ENCODE peak calls at places on chromosome 9, in four cellular contexts. E, J, G and N are unnamed samples.

GRCh38 chr9:80501635-80502034 is 929.9 kb downstream of the TLE4 start:
- DNase-seq in E (no peak), J (no peak), G (no peak), N (no peak)

GRCh38 chr9:103999375-104000062 is 94.6 kb upstream of the SMC2 start:
- DNase-seq in E (no peak), J (peak; percentile 35), G (peak; percentile 62), N (no peak)

GRCh38 chr9:95511232-95511951 is 5.4 kb downstream of the PTCH1 start:
- DNase-seq in E (peak; percentile 48), J (peak; percentile 66), G (no peak), N (peak; percentile 68)

GRCh38 chr9:84791608-84792007 is 122.1 kb downstream of the NTRK2 start:
- DNase-seq in E (no peak), J (no peak), G (no peak), N (no peak)

GRCh38 chr9:33186457-33187168 is 19.5 kb upstream of the B4GALT1 start:
- DNase-seq in E (no peak), J (no peak), G (no peak), N (no peak)

GRCh38 chr9:37986771-37987258 is 82.2 kb downstream of the SHB start:
- DNase-seq in E (no peak), J (no peak), G (peak; percentile 59), N (peak; percentile 48)

GRCh38 chr9:7542648-7543165 is 256.9 kb downstream of the DMAC1 start:
- DNase-seq in E (no peak), J (no peak), G (no peak), N (no peak)

GRCh38 chr9:114849450-114849849 is 43.6 kb upstream of the TNFSF15 start:
- DNase-seq in E (no peak), J (no peak), G (no peak), N (no peak)

DNA sequence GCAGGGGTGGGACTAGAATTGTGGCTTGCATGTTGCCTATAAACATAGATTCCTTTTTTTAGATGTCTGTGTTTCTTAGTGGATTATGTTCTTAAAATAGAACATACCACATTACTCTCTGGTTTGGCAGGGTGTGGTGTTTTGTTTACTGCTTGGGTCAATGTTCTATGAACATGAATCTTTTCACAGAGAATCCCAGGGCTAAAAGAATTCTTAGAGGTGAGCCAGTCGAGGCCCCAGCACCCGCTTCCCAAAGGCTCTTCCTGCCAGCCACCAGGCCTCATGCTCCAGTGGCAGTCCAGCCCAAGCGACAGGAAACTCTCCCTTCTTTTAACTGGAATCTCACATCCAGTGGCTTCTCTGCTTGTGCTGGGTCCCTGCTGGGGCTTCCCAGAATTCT is 126.6 kb downstream of the C9orf152 start:
- DNase-seq in E (no peak), J (no peak), G (no peak), N (no peak)
- H3K4me1 ChIP-seq in E (no peaks in the 10 kb centered on the region), J (peaks cover 48% of the 10 kb centered on the region), G (peaks cover 15% of the 10 kb centered on the region), N (peaks cover 63% of the 10 kb centered on the region)

GRCh38 chr9:93460689-93461413 is 7.5 kb upstream of the FAM120AOS start:
- DNase-seq in E (no peak), J (no peak), G (no peak), N (no peak)
- H3K4me1 ChIP-seq in E (peaks cover 92% of the 10 kb centered on the region), J (peaks cover 91% of the 10 kb centered on the region), G (peaks cover 12% of the 10 kb centered on the region), N (peaks cover 12% of the 10 kb centered on the region)

GRCh38 chr9:112550531-112550930 is 63.9 kb downstream of the KIAA1958 start:
- DNase-seq in E (no peak), J (no peak), G (no peak), N (no peak)
- H3K4me1 ChIP-seq in E (peaks cover 15% of the 10 kb centered on the region), J (peaks cover 4% of the 10 kb centered on the region), G (peaks cover 14% of the 10 kb centered on the region), N (no peaks in the 10 kb centered on the region)

DNA sequence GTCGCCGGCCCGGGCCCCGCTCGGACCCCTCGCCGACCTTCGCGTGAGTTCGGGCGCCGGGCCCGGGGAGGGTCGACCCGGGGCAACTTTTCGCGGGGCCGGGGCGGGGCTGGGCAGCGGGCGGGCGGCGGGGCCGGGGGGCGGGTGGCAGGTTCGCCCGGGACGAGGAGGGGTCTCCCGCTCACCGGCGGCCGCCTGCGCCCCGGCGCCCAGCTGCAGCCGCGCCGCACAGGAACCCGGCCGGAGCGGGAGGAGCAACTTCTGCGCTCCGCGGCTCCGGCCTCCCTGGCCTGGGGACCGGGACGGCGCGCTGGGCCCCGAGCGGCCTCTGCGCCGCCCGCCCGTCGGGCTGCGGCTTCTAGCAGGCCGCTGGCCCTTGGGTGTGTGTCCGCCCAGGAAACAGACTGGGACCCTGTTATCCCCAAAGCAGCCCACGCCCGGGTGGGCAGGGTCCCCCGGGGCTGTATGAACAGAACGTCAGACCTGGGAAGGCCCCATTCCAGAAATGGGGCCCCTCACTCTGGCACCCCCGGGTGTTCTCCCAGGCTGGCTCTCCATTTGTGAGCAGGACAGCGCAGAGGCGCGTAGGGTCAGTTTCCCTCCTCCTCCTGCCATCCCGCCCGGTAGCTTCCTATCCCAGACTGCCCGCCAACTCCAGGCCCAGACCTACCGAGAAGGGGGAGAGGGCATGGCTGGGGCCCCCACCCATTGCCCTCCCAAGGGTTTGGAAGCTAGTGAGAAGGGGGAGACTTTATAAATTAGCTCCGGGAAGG is 685 bp downstream of the RXRA start:
- DNase-seq in E (no peak), J (peak; percentile 60), G (peak; percentile 79), N (peak; percentile 74)
- H3K4me1 ChIP-seq in E (peaks cover 77% of the 10 kb centered on the region), J (peaks cover 63% of the 10 kb centered on the region), G (no peaks in the 10 kb centered on the region), N (peaks cover 70% of the 10 kb centered on the region)

DNA sequence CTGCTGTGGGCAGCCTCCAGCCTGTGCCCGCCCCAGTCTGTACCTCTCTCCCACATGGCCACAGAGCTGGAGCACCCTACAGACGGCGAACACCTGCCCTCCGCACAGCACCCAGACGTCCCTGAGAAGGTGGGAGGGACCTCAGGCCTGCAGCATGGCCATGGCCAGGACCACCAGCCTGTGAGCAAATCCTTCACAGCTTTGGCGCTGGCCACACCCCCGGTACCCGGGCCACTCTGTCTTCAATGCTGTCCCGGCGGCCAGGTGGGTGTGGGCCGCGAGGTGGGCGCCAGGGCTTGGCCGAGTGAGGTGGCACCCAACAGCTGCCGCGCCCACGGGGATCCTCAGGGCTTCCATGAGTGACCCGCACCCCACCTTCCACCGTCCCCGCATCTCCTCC is 18.7 kb downstream of the NOTCH1 start:
- DNase-seq in E (no peak), J (no peak), G (no peak), N (no peak)
- H3K4me1 ChIP-seq in E (peaks cover 17% of the 10 kb centered on the region), J (peaks cover 100% of the 10 kb centered on the region), G (no peaks in the 10 kb centered on the region), N (no peaks in the 10 kb centered on the region)

GRCh38 chr9:121735792-121736130 is 84.3 kb downstream of the DAB2IP start:
- DNase-seq in E (no peak), J (no peak), G (no peak), N (no peak)

GRCh38 chr9:121735065-121735791 is 83.8 kb downstream of the DAB2IP start:
- DNase-seq in E (peak; percentile 62), J (no peak), G (no peak), N (no peak)

GRCh38 chr9:121736147-121736721 is 84.8 kb downstream of the DAB2IP start:
- DNase-seq in E (no peak), J (peak; percentile 88), G (peak; percentile 94), N (peak; percentile 71)

GRCh38 chr9:121732886-121733285 is 81.5 kb downstream of the DAB2IP start:
- DNase-seq in E (no peak), J (no peak), G (no peak), N (no peak)

DNA sequence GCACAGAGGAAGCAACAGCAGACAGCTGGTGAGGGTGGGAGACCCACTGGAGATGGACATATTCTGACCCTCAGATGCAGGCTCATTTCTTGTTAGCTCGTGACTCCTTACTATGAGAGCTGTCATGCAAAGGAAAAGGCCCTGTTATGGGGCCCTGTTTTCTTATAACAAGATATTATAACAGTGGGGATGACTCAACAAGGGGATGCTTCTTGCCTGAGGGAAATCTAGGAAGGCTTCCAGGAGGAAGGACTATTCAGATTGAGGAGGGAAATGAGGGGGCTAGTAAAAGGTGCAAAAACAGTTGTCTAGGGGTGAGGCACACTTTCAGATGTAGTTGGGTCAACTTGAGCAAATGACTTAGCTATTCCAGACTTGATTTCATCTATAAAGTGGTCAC is 83.0 kb downstream of the DAB2IP start:
- DNase-seq in E (no peak), J (no peak), G (no peak), N (no peak)
- H3K4me1 ChIP-seq in E (peaks cover 30% of the 10 kb centered on the region), J (peaks cover 89% of the 10 kb centered on the region), G (peaks cover 4% of the 10 kb centered on the region), N (peaks cover 78% of the 10 kb centered on the region)

GRCh38 chr9:89676281-89676680 is 71.5 kb downstream of the GADD45G start:
- DNase-seq in E (no peak), J (peak; percentile 87), G (peak; percentile 67), N (no peak)
- H3K4me1 ChIP-seq in E (no peaks in the 10 kb centered on the region), J (peaks cover 27% of the 10 kb centered on the region), G (no peaks in the 10 kb centered on the region), N (no peaks in the 10 kb centered on the region)

GRCh38 chr9:131405429-131405828 is 11.5 kb downstream of the PRRC2B start:
- DNase-seq in E (no peak), J (no peak), G (peak; percentile 77), N (no peak)
- H3K4me1 ChIP-seq in E (peaks cover 100% of the 10 kb centered on the region), J (peaks cover 100% of the 10 kb centered on the region), G (peaks cover 14% of the 10 kb centered on the region), N (peaks cover 5% of the 10 kb centered on the region)

GRCh38 chr9:121371495-121371911 is 1.5 kb upstream of the STOM start:
- DNase-seq in E (peak; percentile 60), J (no peak), G (no peak), N (no peak)
- H3K4me1 ChIP-seq in E (peaks cover 71% of the 10 kb centered on the region), J (peaks cover 65% of the 10 kb centered on the region), G (peaks cover 6% of the 10 kb centered on the region), N (peaks cover 56% of the 10 kb centered on the region)